ENCODE peak calls at places on chromosomes 16 and 17, in eight cellular contexts. A, J, N, C, H, Y, X and G are unnamed samples.

GRCh38 chr16:89495121-89495520 is 4.8 kb upstream of the ANKRD11 start:
- DNase-seq in A (peak; percentile 84), J (no peak), X (no peak), H (no peak), C (no peak), N (no peak), Y (no peak), G (no peak)

GRCh38 chr17:69450857-69451410 is 36.4 kb downstream of the MAP2K6 start:
- DNase-seq in Y (no peak), C (no peak), H (no peak), A (peak; percentile 8), N (no peak), J (no peak), X (no peak), G (no peak)

GRCh38 chr17:787641-788221 is 5.6 kb downstream of the MRM3 start:
- DNase-seq in A (no peak), J (no peak), X (no peak), H (no peak), N (no peak), C (no peak), Y (no peak), G (no peak)

GRCh38 chr16:626787-627457 is 3.9 kb upstream of the WFIKKN1 start:
- DNase-seq in A (peak; percentile 96), Y (peak; percentile 26), X (peak; percentile 97), C (no peak), H (peak; percentile 15), N (no peak), J (peak; percentile 89), G (peak; percentile 74)

GRCh38 chr17:66507103-66507923 is 204.9 kb downstream of the PRKCA start:
- DNase-seq in A (peak; percentile 79), J (peak; percentile 40), C (no peak), Y (no peak), N (peak; percentile 62), X (peak; percentile 85), H (no peak), G (peak; percentile 24)

GRCh38 chr17:75009139-75009724 is 3.2 kb upstream of the MRPL58 start:
- DNase-seq in Y (no peak), X (no peak), C (no peak), H (no peak), N (no peak), A (no peak), J (no peak), G (no peak)

GRCh38 chr17:1455291-1455747 is 713 bp downstream of the CRK start:
- DNase-seq in A (peak; percentile 78), Y (peak; percentile 80), J (peak; percentile 57), C (no peak), X (peak; percentile 89), N (peak; percentile 67), H (peak; percentile 24), G (no peak)

GRCh38 chr16:9383281-9383680 is 291.8 kb downstream of the HAPSTR1 start:
- DNase-seq in J (no peak), N (no peak), A (no peak), C (no peak), H (no peak), Y (no peak), X (no peak), G (no peak)

GRCh38 chr17:40139566-40140058 is 725 bp upstream of the CASC3 start:
- DNase-seq in X (no peak), C (no peak), J (peak; percentile 29), A (no peak), Y (no peak), N (no peak), H (no peak), G (no peak)

GRCh38 chr16:53090271-53090590 is 35.4 kb downstream of the CHD9 start:
- DNase-seq in H (no peak), C (no peak), A (no peak), J (no peak), X (no peak), Y (no peak), N (no peak), G (no peak)

GRCh38 chr17:42872251-42872965 is 21.4 kb downstream of the AOC3 start:
- DNase-seq in C (no peak), N (no peak), A (no peak), J (no peak), X (no peak), Y (no peak), H (no peak), G (no peak)

GRCh38 chr17:7720125-7720524 is 2.6 kb downstream of the DNAH2 start:
- DNase-seq in C (no peak), Y (no peak), J (no peak), N (no peak), A (no peak), X (no peak), H (no peak), G (no peak)

GRCh38 chr16:21169249-21169981 is 10.9 kb downstream of the LDAF1 start:
- DNase-seq in X (no peak), J (no peak), H (no peak), C (no peak), Y (no peak), N (no peak), A (no peak), G (no peak)

GRCh38 chr16:86966781-86967180 is 350.4 kb downstream of the C16orf95 start:
- DNase-seq in A (no peak), J (no peak), N (no peak), Y (no peak), C (no peak), H (no peak), X (no peak), G (no peak)

GRCh38 chr16:52812945-52813556 is 239.6 kb downstream of the CHD9NB start:
- DNase-seq in A (peak; percentile 70), C (no peak), N (no peak), J (no peak), Y (no peak), X (peak; percentile 10), H (no peak), G (no peak)

GRCh38 chr17:72687941-72688340 is 404.5 kb downstream of the SLC39A11 start:
- DNase-seq in Y (no peak), H (no peak), J (no peak), A (no peak), N (no peak), X (no peak), C (no peak), G (peak; percentile 62)
- H3K27ac ChIP-seq in Y (no peak overlapping the region), H (no peak overlapping the region), J (no peak overlapping the region), A (peak overlapping the region; percentile 63), N (no peak overlapping the region), X (no peak overlapping the region), C (no peak overlapping the region), G (peak overlapping the region; percentile 62)

GRCh38 chr17:81702934-81703746 is at the start of gene MRPL12:
- DNase-seq in A (peak; percentile 94), H (peak; percentile 95), C (peak; percentile 79), N (peak; percentile 96), Y (peak; percentile 96), X (peak; percentile 96), J (peak; percentile 92), G (peak; percentile 55)
- H3K27ac ChIP-seq in A (peak within 1 kb of the TSS; percentile 89), H (peak within 1 kb of the TSS; percentile 72), C (peak within 1 kb of the TSS; percentile 86), N (peak within 1 kb of the TSS; percentile 80), Y (peak within 1 kb of the TSS; percentile 89), X (peak within 1 kb of the TSS; percentile 98), J (peak within 1 kb of the TSS; percentile 82), G (peak within 1 kb of the TSS; percentile 90)

GRCh38 chr16:24135624-24136296 is 120.4 kb upstream of the CACNG3 start:
- DNase-seq in H (no peak), A (no peak), X (no peak), J (no peak), Y (no peak), C (no peak), N (no peak), G (no peak)

GRCh38 chr16:24138024-24138423 is 118.1 kb upstream of the CACNG3 start:
- DNase-seq in Y (no peak), J (no peak), X (no peak), N (no peak), H (no peak), C (no peak), A (no peak), G (no peak)

GRCh38 chr16:24141917-24142316 is 114.2 kb upstream of the CACNG3 start:
- DNase-seq in Y (no peak), N (no peak), J (no peak), C (no peak), X (no peak), A (no peak), H (no peak), G (no peak)

GRCh38 chr16:24141466-24141865 is 114.7 kb upstream of the CACNG3 start:
- DNase-seq in X (no peak), Y (no peak), J (no peak), C (no peak), A (no peak), H (no peak), N (no peak), G (no peak)

DNA sequence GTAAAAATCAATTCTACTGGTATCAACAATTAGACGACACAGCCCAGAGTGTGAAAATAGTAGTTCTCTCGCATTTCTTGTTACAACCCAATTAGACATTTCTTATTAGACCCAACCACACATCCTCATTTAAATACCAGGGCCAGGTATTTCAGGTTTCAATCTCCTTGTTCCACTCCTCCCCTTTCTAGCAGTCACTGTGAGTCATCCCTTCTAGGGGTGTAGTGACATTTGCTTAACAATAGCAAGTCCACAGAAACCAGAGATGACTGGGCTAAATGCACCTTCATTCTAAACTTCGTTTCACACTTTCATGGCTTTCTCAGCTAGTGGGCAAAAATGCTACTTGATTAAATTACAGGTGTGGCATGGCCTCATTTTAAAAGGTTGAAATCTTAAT is 116.9 kb upstream of the CACNG3 start:
- DNase-seq in J (no peak), A (no peak), N (no peak), C (no peak), H (no peak), Y (no peak), X (no peak), G (peak; percentile 5)
- H3K27ac ChIP-seq in J (no peak overlapping the region), A (no peak overlapping the region), N (no peak overlapping the region), C (no peak overlapping the region), H (no peak overlapping the region), Y (no peak overlapping the region), X (no peak overlapping the region), G (no peak overlapping the region)

GRCh38 chr16:4900036-4900435 is 36.9 kb downstream of the PPL start:
- DNase-seq in N (no peak), A (peak; percentile 53), H (no peak), X (no peak), C (no peak), J (no peak), Y (no peak), G (no peak)
- H3K27ac ChIP-seq in N (no peak overlapping the region), A (no peak overlapping the region), H (no peak overlapping the region), X (no peak overlapping the region), C (no peak overlapping the region), J (no peak overlapping the region), Y (no peak overlapping the region), G (no peak overlapping the region)

GRCh38 chr16:3770530-3770929 is 53.2 kb upstream of the TRAP1 start:
- DNase-seq in N (peak; percentile 15), J (no peak), Y (no peak), A (no peak), X (no peak), H (no peak), C (no peak), G (no peak)
- H3K27ac ChIP-seq in N (no peak overlapping the region), J (no peak overlapping the region), Y (no peak overlapping the region), A (no peak overlapping the region), X (no peak overlapping the region), H (no peak overlapping the region), C (no peak overlapping the region), G (no peak overlapping the region)